ENCODE peak calls at places on chromosome 11, in five cellular contexts. One of them, this sample, is unnamed.

GRCh38 chr11:108394744-108395284 is 72.5 kb downstream of the C11orf65 start:
- DNase-seq in iris pigment epithelial cell: no peak
- DNase-seq in nephron progenitor cell: no peak
- DNase-seq in stimulated activated CD4-positive, alpha-beta T cell treated with anti-CD3 and anti-CD28 coated beads, TNF-alpha, amount 100 ng/mL, for 1 hour: no peak
- DNase-seq in epithelial cell of esophagus: no peak
- DNase-seq in this sample: no peak

GRCh38 chr11:122727101-122727929 is 71.8 kb downstream of the UBASH3B start:
- DNase-seq in stimulated activated CD4-positive, alpha-beta T cell treated with anti-CD3 and anti-CD28 coated beads, TNF-alpha, amount 100 ng/mL, for 1 hour: no peak
- DNase-seq in epithelial cell of esophagus: no peak
- DNase-seq in nephron progenitor cell: no peak
- DNase-seq in iris pigment epithelial cell: no peak
- DNase-seq in this sample: no peak

GRCh38 chr11:117273550-117274289 is 17.4 kb upstream of the BACE1-AS start:
- DNase-seq in stimulated activated CD4-positive, alpha-beta T cell treated with anti-CD3 and anti-CD28 coated beads, TNF-alpha, amount 100 ng/mL, for 1 hour: no peak
- DNase-seq in epithelial cell of esophagus: peak; percentile 46
- DNase-seq in iris pigment epithelial cell: peak; percentile 90
- DNase-seq in nephron progenitor cell: no peak
- DNase-seq in this sample: no peak

GRCh38 chr11:2590951-2591754 is 108.6 kb downstream of the KCNQ1OT1 start:
- DNase-seq in iris pigment epithelial cell: no peak
- DNase-seq in stimulated activated CD4-positive, alpha-beta T cell treated with anti-CD3 and anti-CD28 coated beads, TNF-alpha, amount 100 ng/mL, for 1 hour: no peak
- DNase-seq in epithelial cell of esophagus: no peak
- DNase-seq in nephron progenitor cell: no peak
- DNase-seq in this sample: no peak

GRCh38 chr11:113971506-113972195 is 3.3 kb upstream of the HTR3A start:
- DNase-seq in stimulated activated CD4-positive, alpha-beta T cell treated with anti-CD3 and anti-CD28 coated beads, TNF-alpha, amount 100 ng/mL, for 1 hour: no peak
- DNase-seq in epithelial cell of esophagus: no peak
- DNase-seq in nephron progenitor cell: no peak
- DNase-seq in iris pigment epithelial cell: no peak
- DNase-seq in this sample: no peak

GRCh38 chr11:45754261-45754709 is 50.7 kb upstream of the SLC35C1 start:
- DNase-seq in nephron progenitor cell: no peak
- DNase-seq in epithelial cell of esophagus: no peak
- DNase-seq in stimulated activated CD4-positive, alpha-beta T cell treated with anti-CD3 and anti-CD28 coated beads, TNF-alpha, amount 100 ng/mL, for 1 hour: no peak
- DNase-seq in iris pigment epithelial cell: peak; percentile 45
- DNase-seq in this sample: peak; percentile 24

GRCh38 chr11:41522391-41522790 is 62.9 kb upstream of the LRRC4C start:
- DNase-seq in epithelial cell of esophagus: no peak
- DNase-seq in stimulated activated CD4-positive, alpha-beta T cell treated with anti-CD3 and anti-CD28 coated beads, TNF-alpha, amount 100 ng/mL, for 1 hour: no peak
- DNase-seq in nephron progenitor cell: no peak
- DNase-seq in iris pigment epithelial cell: no peak
- DNase-seq in this sample: peak; percentile 95

GRCh38 chr11:134542401-134543143 is 130.5 kb upstream of the B3GAT1 start:
- DNase-seq in nephron progenitor cell: no peak
- DNase-seq in epithelial cell of esophagus: peak; percentile 32
- DNase-seq in iris pigment epithelial cell: no peak
- DNase-seq in stimulated activated CD4-positive, alpha-beta T cell treated with anti-CD3 and anti-CD28 coated beads, TNF-alpha, amount 100 ng/mL, for 1 hour: no peak
- DNase-seq in this sample: no peak

GRCh38 chr11:108973402-108974119 is 308.7 kb downstream of the DDX10 start:
- DNase-seq in nephron progenitor cell: no peak
- DNase-seq in iris pigment epithelial cell: peak; percentile 75
- DNase-seq in stimulated activated CD4-positive, alpha-beta T cell treated with anti-CD3 and anti-CD28 coated beads, TNF-alpha, amount 100 ng/mL, for 1 hour: no peak
- DNase-seq in epithelial cell of esophagus: peak; percentile 85
- DNase-seq in this sample: peak; percentile 63

GRCh38 chr11:82864268-82864667 is 36.0 kb downstream of the PRCP start:
- DNase-seq in nephron progenitor cell: peak; percentile 31
- DNase-seq in stimulated activated CD4-positive, alpha-beta T cell treated with anti-CD3 and anti-CD28 coated beads, TNF-alpha, amount 100 ng/mL, for 1 hour: no peak
- DNase-seq in iris pigment epithelial cell: peak; percentile 83
- DNase-seq in epithelial cell of esophagus: peak; percentile 68
- DNase-seq in this sample: no peak

GRCh38 chr11:29685361-29685760 is 331.5 kb downstream of the KCNA4 start:
- DNase-seq in stimulated activated CD4-positive, alpha-beta T cell treated with anti-CD3 and anti-CD28 coated beads, TNF-alpha, amount 100 ng/mL, for 1 hour: no peak
- DNase-seq in iris pigment epithelial cell: no peak
- DNase-seq in nephron progenitor cell: no peak
- DNase-seq in epithelial cell of esophagus: no peak
- DNase-seq in this sample: no peak

GRCh38 chr11:106091480-106092123 is 14.1 kb downstream of the AASDHPPT start:
- DNase-seq in stimulated activated CD4-positive, alpha-beta T cell treated with anti-CD3 and anti-CD28 coated beads, TNF-alpha, amount 100 ng/mL, for 1 hour: no peak
- DNase-seq in iris pigment epithelial cell: peak; percentile 90
- DNase-seq in nephron progenitor cell: no peak
- DNase-seq in epithelial cell of esophagus: peak; percentile 87
- DNase-seq in this sample: peak; percentile 79

GRCh38 chr11:9859491-9860305 is 195.8 kb downstream of the SWAP70 start:
- DNase-seq in epithelial cell of esophagus: no peak
- DNase-seq in iris pigment epithelial cell: peak; percentile 84
- DNase-seq in stimulated activated CD4-positive, alpha-beta T cell treated with anti-CD3 and anti-CD28 coated beads, TNF-alpha, amount 100 ng/mL, for 1 hour: no peak
- DNase-seq in nephron progenitor cell: no peak
- DNase-seq in this sample: peak; percentile 11

GRCh38 chr11:10770626-10771254 is 19.7 kb downstream of the CTR9 start:
- DNase-seq in nephron progenitor cell: peak; percentile 57
- DNase-seq in stimulated activated CD4-positive, alpha-beta T cell treated with anti-CD3 and anti-CD28 coated beads, TNF-alpha, amount 100 ng/mL, for 1 hour: no peak
- DNase-seq in iris pigment epithelial cell: peak; percentile 54
- DNase-seq in epithelial cell of esophagus: peak; percentile 51
- DNase-seq in this sample: peak; percentile 9

GRCh38 chr11:95835768-95836488 is 45.6 kb downstream of the CEP57 start:
- DNase-seq in nephron progenitor cell: peak; percentile 62
- DNase-seq in iris pigment epithelial cell: peak; percentile 95
- DNase-seq in epithelial cell of esophagus: peak; percentile 81
- DNase-seq in stimulated activated CD4-positive, alpha-beta T cell treated with anti-CD3 and anti-CD28 coated beads, TNF-alpha, amount 100 ng/mL, for 1 hour: peak; percentile 23
- DNase-seq in this sample: peak; percentile 68

GRCh38 chr11:111878385-111878765 is 590 bp downstream of the FDXACB1 start:
- DNase-seq in iris pigment epithelial cell: peak; percentile 17
- DNase-seq in stimulated activated CD4-positive, alpha-beta T cell treated with anti-CD3 and anti-CD28 coated beads, TNF-alpha, amount 100 ng/mL, for 1 hour: no peak
- DNase-seq in epithelial cell of esophagus: peak; percentile 54
- DNase-seq in nephron progenitor cell: no peak
- DNase-seq in this sample: no peak

GRCh38 chr11:83480811-83481210 is 194.6 kb upstream of the CCDC90B start:
- DNase-seq in epithelial cell of esophagus: no peak
- DNase-seq in nephron progenitor cell: no peak
- DNase-seq in iris pigment epithelial cell: no peak
- DNase-seq in stimulated activated CD4-positive, alpha-beta T cell treated with anti-CD3 and anti-CD28 coated beads, TNF-alpha, amount 100 ng/mL, for 1 hour: no peak
- DNase-seq in this sample: no peak

GRCh38 chr11:94938399-94939055 is 34.8 kb downstream of the CWC15 start:
- DNase-seq in stimulated activated CD4-positive, alpha-beta T cell treated with anti-CD3 and anti-CD28 coated beads, TNF-alpha, amount 100 ng/mL, for 1 hour: no peak
- DNase-seq in nephron progenitor cell: no peak
- DNase-seq in iris pigment epithelial cell: peak; percentile 70
- DNase-seq in epithelial cell of esophagus: no peak
- DNase-seq in this sample: no peak

GRCh38 chr11:84924290-84924689 is 702.9 kb downstream of the DLG2 start:
- DNase-seq in epithelial cell of esophagus: no peak
- DNase-seq in stimulated activated CD4-positive, alpha-beta T cell treated with anti-CD3 and anti-CD28 coated beads, TNF-alpha, amount 100 ng/mL, for 1 hour: no peak
- DNase-seq in nephron progenitor cell: peak; percentile 12
- DNase-seq in iris pigment epithelial cell: no peak
- DNase-seq in this sample: no peak

GRCh38 chr11:79189604-79190003 is 251.2 kb downstream of the TENM4 start:
- DNase-seq in epithelial cell of esophagus: no peak
- DNase-seq in stimulated activated CD4-positive, alpha-beta T cell treated with anti-CD3 and anti-CD28 coated beads, TNF-alpha, amount 100 ng/mL, for 1 hour: no peak
- DNase-seq in iris pigment epithelial cell: no peak
- DNase-seq in nephron progenitor cell: no peak
- DNase-seq in this sample: no peak

GRCh38 chr11:12196862-12197261 is 86.5 kb downstream of the MICAL2 start:
- DNase-seq in iris pigment epithelial cell: no peak
- DNase-seq in nephron progenitor cell: no peak
- DNase-seq in stimulated activated CD4-positive, alpha-beta T cell treated with anti-CD3 and anti-CD28 coated beads, TNF-alpha, amount 100 ng/mL, for 1 hour: no peak
- DNase-seq in epithelial cell of esophagus: no peak
- DNase-seq in this sample: no peak

GRCh38 chr11:43574949-43575915 is 105.3 kb upstream of the HSD17B12 start:
- DNase-seq in nephron progenitor cell: peak; percentile 70
- DNase-seq in epithelial cell of esophagus: peak; percentile 26
- DNase-seq in iris pigment epithelial cell: peak; percentile 61
- DNase-seq in stimulated activated CD4-positive, alpha-beta T cell treated with anti-CD3 and anti-CD28 coated beads, TNF-alpha, amount 100 ng/mL, for 1 hour: no peak
- DNase-seq in this sample: no peak

GRCh38 chr11:14974021-14974698 is 2.0 kb upstream of the CALCA start:
- DNase-seq in nephron progenitor cell: peak; percentile 56
- DNase-seq in stimulated activated CD4-positive, alpha-beta T cell treated with anti-CD3 and anti-CD28 coated beads, TNF-alpha, amount 100 ng/mL, for 1 hour: peak; percentile 7
- DNase-seq in epithelial cell of esophagus: no peak
- DNase-seq in iris pigment epithelial cell: no peak
- DNase-seq in this sample: no peak

GRCh38 chr11:62880231-62880802 is 379 bp upstream of the SLC3A2 start:
- DNase-seq in iris pigment epithelial cell: peak; percentile 88
- DNase-seq in epithelial cell of esophagus: peak; percentile 57
- DNase-seq in nephron progenitor cell: peak; percentile 36
- DNase-seq in stimulated activated CD4-positive, alpha-beta T cell treated with anti-CD3 and anti-CD28 coated beads, TNF-alpha, amount 100 ng/mL, for 1 hour: no peak
- DNase-seq in this sample: peak; percentile 76

GRCh38 chr11:97850726-97851125 is 1170.0 kb upstream of the CNTN5 start:
- DNase-seq in iris pigment epithelial cell: no peak
- DNase-seq in epithelial cell of esophagus: no peak
- DNase-seq in nephron progenitor cell: no peak
- DNase-seq in stimulated activated CD4-positive, alpha-beta T cell treated with anti-CD3 and anti-CD28 coated beads, TNF-alpha, amount 100 ng/mL, for 1 hour: no peak
- DNase-seq in this sample: no peak

GRCh38 chr11:134041791-134042696 is 26.8 kb upstream of the JAM3 start:
- DNase-seq in stimulated activated CD4-positive, alpha-beta T cell treated with anti-CD3 and anti-CD28 coated beads, TNF-alpha, amount 100 ng/mL, for 1 hour: no peak
- DNase-seq in nephron progenitor cell: no peak
- DNase-seq in iris pigment epithelial cell: no peak
- DNase-seq in epithelial cell of esophagus: no peak
- DNase-seq in this sample: no peak

GRCh38 chr11:16773981-16774710 is 35.7 kb downstream of the C11orf58 start:
- DNase-seq in iris pigment epithelial cell: no peak
- DNase-seq in nephron progenitor cell: no peak
- DNase-seq in epithelial cell of esophagus: no peak
- DNase-seq in stimulated activated CD4-positive, alpha-beta T cell treated with anti-CD3 and anti-CD28 coated beads, TNF-alpha, amount 100 ng/mL, for 1 hour: no peak
- DNase-seq in this sample: no peak

GRCh38 chr11:100578966-100579365 is 108.1 kb upstream of the ARHGAP42 start:
- DNase-seq in epithelial cell of esophagus: peak; percentile 65
- DNase-seq in stimulated activated CD4-positive, alpha-beta T cell treated with anti-CD3 and anti-CD28 coated beads, TNF-alpha, amount 100 ng/mL, for 1 hour: no peak
- DNase-seq in iris pigment epithelial cell: peak; percentile 72
- DNase-seq in nephron progenitor cell: no peak
- DNase-seq in this sample: peak; percentile 89

GRCh38 chr11:69009441-69010211 is 3.4 kb downstream of the MRGPRF start:
- DNase-seq in nephron progenitor cell: no peak
- DNase-seq in iris pigment epithelial cell: peak; percentile 8
- DNase-seq in stimulated activated CD4-positive, alpha-beta T cell treated with anti-CD3 and anti-CD28 coated beads, TNF-alpha, amount 100 ng/mL, for 1 hour: no peak
- DNase-seq in epithelial cell of esophagus: no peak
- DNase-seq in this sample: no peak

GRCh38 chr11:120128392-120129172 is 9.3 kb downstream of the TRIM29 start:
- DNase-seq in nephron progenitor cell: no peak
- DNase-seq in stimulated activated CD4-positive, alpha-beta T cell treated with anti-CD3 and anti-CD28 coated beads, TNF-alpha, amount 100 ng/mL, for 1 hour: no peak
- DNase-seq in epithelial cell of esophagus: peak; percentile 98
- DNase-seq in iris pigment epithelial cell: no peak
- DNase-seq in this sample: peak; percentile 94

GRCh38 chr11:69398529-69399492 is 82.7 kb upstream of the LINC01488 start:
- DNase-seq in stimulated activated CD4-positive, alpha-beta T cell treated with anti-CD3 and anti-CD28 coated beads, TNF-alpha, amount 100 ng/mL, for 1 hour: no peak
- DNase-seq in nephron progenitor cell: peak; percentile 36
- DNase-seq in epithelial cell of esophagus: peak; percentile 90
- DNase-seq in iris pigment epithelial cell: peak; percentile 28
- DNase-seq in this sample: peak; percentile 93

This sample was measured in foreskin keratinocyte.